ENCODE peak calls at places on chromosomes 2 and 18, in six cellular contexts. W, C, L, N, X and R are unnamed samples.
A peak's percentile ranks its signal among the peaks of the same experiment; 100 is the strongest.

GRCh38 chr2:156331572-156332451 is 709 bp downstream of the NR4A2 start:
- DNase-seq in X (no peak), C (peak; percentile 45), W (peak; percentile 71), L (no peak), N (peak; percentile 80), R (no peak)

GRCh38 chr18:2997846-2998599 is 14.9 kb downstream of the LPIN2 start:
- DNase-seq in N (no peak), C (no peak), W (no peak), X (no peak), L (no peak), R (no peak)

GRCh38 chr2:233807215-233807865 is 29.2 kb downstream of the MROH2A start:
- DNase-seq in L (no peak), W (no peak), N (no peak), X (no peak), C (no peak), R (no peak)

GRCh38 chr18:5309888-5310470 is 14.5 kb upstream of the ZBTB14 start:
- DNase-seq in N (no peak), C (peak; percentile 37), L (no peak), W (no peak), X (no peak), R (peak; percentile 22)

GRCh38 chr18:28176933-28177827 is at the start of gene CDH2:
- DNase-seq in N (peak; percentile 90), X (no peak), W (no peak), L (no peak), C (peak; percentile 68), R (peak; percentile 26)

GRCh38 chr2:29455202-29455885 is 340.1 kb downstream of the CLIP4 start:
- DNase-seq in N (no peak), L (no peak), C (no peak), W (no peak), X (no peak), R (no peak)

GRCh38 chr2:72932045-72932444 is 14.7 kb downstream of the EMX1 start:
- DNase-seq in X (no peak), L (no peak), N (no peak), C (no peak), W (no peak), R (no peak)

GRCh38 chr18:39624934-39625333 is 2059.3 kb upstream of the CELF4 start:
- DNase-seq in N (no peak), X (no peak), L (no peak), W (no peak), C (no peak), R (no peak)

GRCh38 chr2:12824304-12824761 is 107.6 kb downstream of the TRIB2 start:
- DNase-seq in W (no peak), C (no peak), N (peak; percentile 28), X (no peak), L (no peak), R (no peak)

GRCh38 chr2:196224767-196225166 is 53.4 kb upstream of the STK17B start:
- DNase-seq in N (no peak), X (no peak), W (no peak), C (no peak), L (no peak), R (no peak)

GRCh38 chr2:191970867-191971266 is 124.0 kb upstream of the CAVIN2 start:
- DNase-seq in W (no peak), X (no peak), C (no peak), N (no peak), L (no peak), R (no peak)

GRCh38 chr2:55595536-55595935 is 21.9 kb downstream of the PPP4R3B start:
- DNase-seq in L (no peak), C (no peak), X (no peak), N (no peak), W (no peak), R (no peak)

GRCh38 chr2:26292646-26293045 is 47.9 kb downstream of the HADHB start:
- DNase-seq in C (no peak), L (no peak), N (no peak), X (no peak), W (no peak), R (no peak)

GRCh38 chr18:22166070-22166972 is 3.1 kb upstream of the GATA6 start:
- DNase-seq in L (no peak), C (no peak), X (no peak), W (no peak), N (peak; percentile 90), R (no peak)

GRCh38 chr2:25377822-25378421 is 36.2 kb upstream of the DNMT3A start:
- DNase-seq in L (no peak), N (no peak), W (no peak), X (no peak), C (no peak), R (no peak)

GRCh38 chr2:143776531-143776930 is 647.3 kb downstream of the ARHGAP15 start:
- DNase-seq in L (no peak), X (no peak), N (no peak), C (no peak), W (no peak), R (no peak)

GRCh38 chr18:49517483-49517882 is 30.4 kb upstream of the C18orf32 start:
- DNase-seq in N (no peak), C (no peak), X (no peak), W (no peak), L (no peak), R (no peak)

GRCh38 chr2:234771985-234772774 is 179.6 kb upstream of the SH3BP4 start:
- DNase-seq in C (no peak), X (no peak), W (no peak), N (peak; percentile 31), L (no peak), R (no peak)

GRCh38 chr2:127596311-127597045 is 49.5 kb upstream of the GPR17 start:
- DNase-seq in X (no peak), N (no peak), C (no peak), W (no peak), L (no peak), R (no peak)

GRCh38 chr2:36704475-36705150 is 8.1 kb downstream of the VIT start:
- DNase-seq in W (no peak), N (no peak), C (no peak), X (no peak), L (no peak), R (no peak)

GRCh38 chr2:9637330-9637729 is 6.5 kb upstream of the YWHAQ start:
- DNase-seq in N (no peak), L (no peak), W (no peak), C (no peak), X (no peak), R (no peak)

GRCh38 chr18:69725009-69725408 is 222.7 kb downstream of the CD226 start:
- DNase-seq in C (no peak), W (no peak), N (no peak), L (no peak), X (no peak), R (no peak)

GRCh38 chr18:74190086-74190485 is 41.8 kb downstream of the TIMM21 start:
- DNase-seq in W (no peak), N (no peak), L (no peak), X (no peak), C (no peak), R (no peak)

GRCh38 chr2:237200462-237200861 is 114.8 kb downstream of the COPS8 start:
- DNase-seq in X (no peak), C (no peak), N (no peak), L (no peak), W (no peak), R (no peak)

GRCh38 chr18:37445368-37445767 is 120.2 kb downstream of the CELF4 start:
- DNase-seq in X (no peak), N (peak; percentile 34), C (no peak), W (no peak), L (no peak), R (no peak)

GRCh38 chr18:78160961-78161656 is 818.5 kb upstream of the SALL3 start:
- DNase-seq in W (no peak), L (no peak), X (no peak), N (peak; percentile 39), C (no peak), R (no peak)

GRCh38 chr18:58392336-58393000 is 236.4 kb downstream of the ALPK2 start:
- DNase-seq in C (no peak), W (no peak), N (no peak), L (no peak), X (no peak), R (no peak)

GRCh38 chr2:8285081-8285480 is 396.8 kb upstream of the ID2 start:
- DNase-seq in C (no peak), W (no peak), N (no peak), L (no peak), X (no peak), R (no peak)

GRCh38 chr2:198178766-198179165 is 374.4 kb downstream of the PLCL1 start:
- DNase-seq in N (no peak), W (no peak), L (no peak), C (no peak), X (no peak), R (no peak)

GRCh38 chr2:171225302-171225980 is 64.7 kb upstream of the TLK1 start:
- DNase-seq in X (no peak), C (no peak), W (no peak), L (no peak), N (no peak), R (no peak)

GRCh38 chr2:241632478-241633325 is 4.3 kb downstream of the THAP4 start:
- DNase-seq in N (no peak), W (no peak), X (no peak), L (no peak), C (no peak), R (no peak)

GRCh38 chr2:145012214-145012670 is 492.3 kb upstream of the ZEB2 start:
- DNase-seq in C (no peak), X (no peak), N (no peak), W (no peak), L (no peak), R (no peak)

GRCh38 chr18:76518543-76519155 is 23.6 kb upstream of the ZNF516 start:
- DNase-seq in N (peak; percentile 72), X (no peak), W (no peak), C (no peak), L (no peak), R (no peak)

GRCh38 chr2:72934683-72935610 is 17.6 kb downstream of the EMX1 start:
- DNase-seq in X (no peak), N (no peak), W (peak; percentile 75), C (peak; percentile 61), L (no peak), R (peak; percentile 67)

GRCh38 chr2:228917195-228917594 is 353.9 kb downstream of the PID1 start:
- DNase-seq in X (no peak), C (no peak), W (no peak), L (no peak), N (no peak), R (no peak)

GRCh38 chr2:39697480-39697879 is 31.8 kb downstream of the TMEM178A start:
- DNase-seq in L (no peak), W (no peak), C (no peak), N (no peak), X (no peak), R (no peak)

GRCh38 chr2:48572797-48573196 is 42.8 kb downstream of the STON1 start:
- DNase-seq in C (no peak), X (no peak), L (no peak), N (no peak), W (peak; percentile 20), R (no peak)

GRCh38 chr2:190858817-190859216 is 21.8 kb upstream of the GLS start:
- DNase-seq in X (no peak), W (no peak), C (no peak), L (no peak), N (no peak), R (no peak)

GRCh38 chr2:134041877-134042276 is 212.0 kb upstream of the MGAT5 start:
- DNase-seq in W (no peak), C (no peak), L (no peak), N (no peak), X (no peak), R (no peak)